ENCODE peak calls at places on chromosomes 3 and 15, in nine cellular contexts. One of them, this sample, is unnamed.

GRCh38 chr15:52392008-52392687 is 96.5 kb upstream of the MYO5C start:
- DNase-seq in heart left ventricle: no peak
- DNase-seq in tibial artery: no peak
- DNase-seq in colonic mucosa: no peak
- DNase-seq in GM10248: no peak
- DNase-seq in thoracic aorta: no peak
- DNase-seq in fibroblast of pulmonary artery: peak
- DNase-seq in retinal pigment epithelial cell: peak
- DNase-seq in cardiac fibroblast: peak
- DNase-seq in this sample: peak

GRCh38 chr3:136189859-136190617 is 6.1 kb downstream of the MSL2 start:
- DNase-seq in heart left ventricle: no peak
- DNase-seq in tibial artery: no peak
- DNase-seq in colonic mucosa: no peak
- DNase-seq in GM10248: no peak
- DNase-seq in thoracic aorta: no peak
- DNase-seq in fibroblast of pulmonary artery: no peak
- DNase-seq in retinal pigment epithelial cell: no peak
- DNase-seq in cardiac fibroblast: no peak
- DNase-seq in this sample: no peak

GRCh38 chr15:43204016-43204901 is 16.6 kb downstream of the EPB42 start:
- DNase-seq in heart left ventricle: no peak
- DNase-seq in tibial artery: peak
- DNase-seq in colonic mucosa: peak
- DNase-seq in GM10248: peak
- DNase-seq in thoracic aorta: no peak
- DNase-seq in fibroblast of pulmonary artery: peak
- DNase-seq in retinal pigment epithelial cell: no peak
- DNase-seq in cardiac fibroblast: peak
- DNase-seq in this sample: no peak

GRCh38 chr15:74723754-74724334 is 1.5 kb downstream of the CYP1A1 start:
- DNase-seq in heart left ventricle: no peak
- DNase-seq in tibial artery: no peak
- DNase-seq in colonic mucosa: peak
- DNase-seq in GM10248: peak
- DNase-seq in thoracic aorta: no peak
- DNase-seq in fibroblast of pulmonary artery: peak
- DNase-seq in retinal pigment epithelial cell: peak
- DNase-seq in cardiac fibroblast: peak
- DNase-seq in this sample: peak

GRCh38 chr15:101446527-101447167 is 42.9 kb downstream of the PCSK6 start:
- DNase-seq in heart left ventricle: no peak
- DNase-seq in tibial artery: no peak
- DNase-seq in colonic mucosa: no peak
- DNase-seq in GM10248: no peak
- DNase-seq in thoracic aorta: no peak
- DNase-seq in fibroblast of pulmonary artery: no peak
- DNase-seq in retinal pigment epithelial cell: no peak
- DNase-seq in cardiac fibroblast: peak
- DNase-seq in this sample: no peak

GRCh38 chr3:25783661-25784512 is 644 bp upstream of the NGLY1 start:
- DNase-seq in heart left ventricle: no peak
- DNase-seq in tibial artery: peak
- DNase-seq in colonic mucosa: peak
- DNase-seq in GM10248: no peak
- DNase-seq in thoracic aorta: peak
- DNase-seq in fibroblast of pulmonary artery: peak
- DNase-seq in retinal pigment epithelial cell: no peak
- DNase-seq in cardiac fibroblast: peak
- DNase-seq in this sample: no peak

GRCh38 chr15:61915640-61916039 is 144.6 kb downstream of the VPS13C start:
- DNase-seq in heart left ventricle: no peak
- DNase-seq in tibial artery: no peak
- DNase-seq in colonic mucosa: no peak
- DNase-seq in GM10248: no peak
- DNase-seq in thoracic aorta: no peak
- DNase-seq in fibroblast of pulmonary artery: no peak
- DNase-seq in retinal pigment epithelial cell: no peak
- DNase-seq in cardiac fibroblast: no peak
- DNase-seq in this sample: no peak

GRCh38 chr3:27293954-27294353 is 75.2 kb downstream of the NEK10 start:
- DNase-seq in heart left ventricle: no peak
- DNase-seq in tibial artery: no peak
- DNase-seq in colonic mucosa: no peak
- DNase-seq in GM10248: no peak
- DNase-seq in thoracic aorta: no peak
- DNase-seq in fibroblast of pulmonary artery: no peak
- DNase-seq in retinal pigment epithelial cell: no peak
- DNase-seq in cardiac fibroblast: no peak
- DNase-seq in this sample: no peak

GRCh38 chr3:133475245-133476010 is 75.6 kb downstream of the BFSP2 start:
- DNase-seq in heart left ventricle: no peak
- DNase-seq in tibial artery: no peak
- DNase-seq in colonic mucosa: no peak
- DNase-seq in GM10248: peak
- DNase-seq in thoracic aorta: no peak
- DNase-seq in fibroblast of pulmonary artery: no peak
- DNase-seq in retinal pigment epithelial cell: peak
- DNase-seq in cardiac fibroblast: no peak
- DNase-seq in this sample: no peak

DNA sequence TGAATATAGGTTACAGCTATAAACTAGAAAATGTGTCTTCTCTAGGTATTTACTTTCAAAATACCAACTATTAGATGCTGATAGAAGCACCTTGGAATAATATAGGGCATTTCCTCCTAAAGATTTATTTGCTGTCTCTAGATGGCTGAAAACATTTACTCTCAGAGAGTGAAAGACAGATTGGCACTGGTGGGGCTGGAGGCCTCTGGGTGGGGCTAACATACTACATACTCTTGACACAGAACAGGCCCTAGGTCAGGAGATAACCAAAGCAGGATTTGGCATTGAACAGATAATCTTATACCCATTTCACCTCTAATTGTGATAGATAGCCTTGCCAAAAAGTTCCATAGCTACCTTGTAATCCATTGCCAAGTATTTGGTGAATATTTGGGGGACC is 253.3 kb upstream of the TBC1D5 start:
- DNase-seq in heart left ventricle: no peak
- DNase-seq in tibial artery: no peak
- DNase-seq in colonic mucosa: no peak
- DNase-seq in GM10248: no peak
- DNase-seq in thoracic aorta: no peak
- DNase-seq in fibroblast of pulmonary artery: no peak
- DNase-seq in retinal pigment epithelial cell: no peak
- DNase-seq in cardiac fibroblast: no peak
- DNase-seq in this sample: no peak
- TF ChIP-seq CTCF in heart left ventricle: no peak
- TF ChIP-seq CTCF in tibial artery: no peak
- TF ChIP-seq CTCF in colonic mucosa: no peak
- TF ChIP-seq CTCF in GM10248: no peak
- TF ChIP-seq CTCF in thoracic aorta: no peak
- TF ChIP-seq CTCF in fibroblast of pulmonary artery: no peak
- TF ChIP-seq CTCF in retinal pigment epithelial cell: no peak
- TF ChIP-seq CTCF in cardiac fibroblast: no peak
- TF ChIP-seq CTCF in this sample: no peak

GRCh38 chr3:57261929-57262328 is 30.6 kb downstream of the ASB14 start:
- DNase-seq in heart left ventricle: no peak
- DNase-seq in tibial artery: no peak
- DNase-seq in colonic mucosa: no peak
- DNase-seq in GM10248: no peak
- DNase-seq in thoracic aorta: no peak
- DNase-seq in fibroblast of pulmonary artery: no peak
- DNase-seq in retinal pigment epithelial cell: no peak
- DNase-seq in cardiac fibroblast: no peak
- DNase-seq in this sample: no peak

GRCh38 chr3:57256844-57257243 is 29.3 kb downstream of the APPL1 start:
- DNase-seq in heart left ventricle: no peak
- DNase-seq in tibial artery: no peak
- DNase-seq in colonic mucosa: no peak
- DNase-seq in GM10248: no peak
- DNase-seq in thoracic aorta: no peak
- DNase-seq in fibroblast of pulmonary artery: no peak
- DNase-seq in retinal pigment epithelial cell: no peak
- DNase-seq in cardiac fibroblast: no peak
- DNase-seq in this sample: no peak

GRCh38 chr3:57257678-57258077 is 30.1 kb downstream of the APPL1 start:
- DNase-seq in heart left ventricle: no peak
- DNase-seq in tibial artery: no peak
- DNase-seq in colonic mucosa: no peak
- DNase-seq in GM10248: no peak
- DNase-seq in thoracic aorta: no peak
- DNase-seq in fibroblast of pulmonary artery: no peak
- DNase-seq in retinal pigment epithelial cell: no peak
- DNase-seq in cardiac fibroblast: no peak
- DNase-seq in this sample: no peak

GRCh38 chr3:57261119-57261518 is 31.4 kb downstream of the ASB14 start:
- DNase-seq in heart left ventricle: no peak
- DNase-seq in tibial artery: no peak
- DNase-seq in colonic mucosa: no peak
- DNase-seq in GM10248: no peak
- DNase-seq in thoracic aorta: no peak
- DNase-seq in fibroblast of pulmonary artery: no peak
- DNase-seq in retinal pigment epithelial cell: no peak
- DNase-seq in cardiac fibroblast: no peak
- DNase-seq in this sample: no peak
- TF ChIP-seq CTCF in heart left ventricle: no peak
- TF ChIP-seq CTCF in tibial artery: no peak
- TF ChIP-seq CTCF in colonic mucosa: no peak
- TF ChIP-seq CTCF in GM10248: no peak
- TF ChIP-seq CTCF in thoracic aorta: no peak
- TF ChIP-seq CTCF in fibroblast of pulmonary artery: no peak
- TF ChIP-seq CTCF in retinal pigment epithelial cell: no peak
- TF ChIP-seq CTCF in cardiac fibroblast: no peak
- TF ChIP-seq CTCF in this sample: no peak

DNA sequence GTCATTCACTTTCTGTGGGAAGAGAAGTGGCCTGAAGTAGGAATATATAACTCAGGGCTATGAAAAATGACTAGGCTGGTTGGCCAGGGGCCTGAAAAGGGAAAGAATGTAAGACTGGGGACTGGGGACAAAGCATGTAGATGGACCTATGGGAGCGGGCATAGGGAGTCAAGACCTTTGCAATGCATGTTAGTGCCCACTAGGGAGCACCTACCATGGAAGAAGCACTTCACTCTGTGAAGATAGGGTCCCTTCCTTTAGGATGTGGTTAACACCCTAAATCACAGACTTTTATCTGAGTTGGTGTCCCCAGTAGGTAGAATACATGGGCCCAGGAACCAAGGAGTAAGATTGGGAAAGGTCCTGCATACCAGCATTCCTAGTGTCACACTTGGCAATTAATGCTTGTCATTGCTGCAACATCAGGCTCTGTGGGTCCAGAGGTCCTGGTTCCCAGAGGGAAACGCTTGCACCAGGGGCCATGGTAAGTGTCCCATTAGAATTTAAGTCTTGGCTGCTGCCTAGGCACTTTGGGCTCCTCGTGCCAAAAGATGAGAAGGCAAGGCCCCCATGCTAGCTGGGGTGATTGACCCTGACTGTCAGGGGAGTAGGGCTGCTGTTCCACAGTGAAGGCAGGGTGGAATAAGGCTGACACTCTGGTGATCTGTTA is 79.6 kb downstream of the CRYGS start:
- DNase-seq in heart left ventricle: no peak
- DNase-seq in tibial artery: no peak
- DNase-seq in colonic mucosa: no peak
- DNase-seq in GM10248: no peak
- DNase-seq in thoracic aorta: no peak
- DNase-seq in fibroblast of pulmonary artery: no peak
- DNase-seq in retinal pigment epithelial cell: no peak
- DNase-seq in cardiac fibroblast: no peak
- DNase-seq in this sample: no peak
- TF ChIP-seq CTCF in heart left ventricle: no peak
- TF ChIP-seq CTCF in tibial artery: no peak
- TF ChIP-seq CTCF in colonic mucosa: no peak
- TF ChIP-seq CTCF in GM10248: no peak
- TF ChIP-seq CTCF in thoracic aorta: no peak
- TF ChIP-seq CTCF in fibroblast of pulmonary artery: peak
- TF ChIP-seq CTCF in retinal pigment epithelial cell: peak
- TF ChIP-seq CTCF in cardiac fibroblast: no peak
- TF ChIP-seq CTCF in this sample: no peak

GRCh38 chr15:59355730-59356129 is 16.9 kb downstream of the MYO1E start:
- DNase-seq in heart left ventricle: no peak
- DNase-seq in tibial artery: no peak
- DNase-seq in colonic mucosa: no peak
- DNase-seq in GM10248: no peak
- DNase-seq in thoracic aorta: no peak
- DNase-seq in fibroblast of pulmonary artery: no peak
- DNase-seq in retinal pigment epithelial cell: no peak
- DNase-seq in cardiac fibroblast: no peak
- DNase-seq in this sample: no peak

GRCh38 chr15:59360896-59361295 is 11.8 kb downstream of the MYO1E start:
- DNase-seq in heart left ventricle: no peak
- DNase-seq in tibial artery: no peak
- DNase-seq in colonic mucosa: no peak
- DNase-seq in GM10248: no peak
- DNase-seq in thoracic aorta: no peak
- DNase-seq in fibroblast of pulmonary artery: no peak
- DNase-seq in retinal pigment epithelial cell: no peak
- DNase-seq in cardiac fibroblast: no peak
- DNase-seq in this sample: no peak

GRCh38 chr15:59362339-59362738 is 10.3 kb downstream of the MYO1E start:
- DNase-seq in heart left ventricle: no peak
- DNase-seq in tibial artery: no peak
- DNase-seq in colonic mucosa: no peak
- DNase-seq in GM10248: no peak
- DNase-seq in thoracic aorta: no peak
- DNase-seq in fibroblast of pulmonary artery: no peak
- DNase-seq in retinal pigment epithelial cell: no peak
- DNase-seq in cardiac fibroblast: no peak
- DNase-seq in this sample: no peak

GRCh38 chr15:59364238-59364637 is 8.4 kb downstream of the MYO1E start:
- DNase-seq in heart left ventricle: no peak
- DNase-seq in tibial artery: no peak
- DNase-seq in colonic mucosa: no peak
- DNase-seq in GM10248: no peak
- DNase-seq in thoracic aorta: no peak
- DNase-seq in fibroblast of pulmonary artery: peak
- DNase-seq in retinal pigment epithelial cell: no peak
- DNase-seq in cardiac fibroblast: peak
- DNase-seq in this sample: no peak

GRCh38 chr15:59360305-59360704 is 12.4 kb downstream of the MYO1E start:
- DNase-seq in heart left ventricle: no peak
- DNase-seq in tibial artery: no peak
- DNase-seq in colonic mucosa: no peak
- DNase-seq in GM10248: no peak
- DNase-seq in thoracic aorta: no peak
- DNase-seq in fibroblast of pulmonary artery: no peak
- DNase-seq in retinal pigment epithelial cell: no peak
- DNase-seq in cardiac fibroblast: peak
- DNase-seq in this sample: no peak
- TF ChIP-seq CTCF in heart left ventricle: no peak
- TF ChIP-seq CTCF in tibial artery: peak
- TF ChIP-seq CTCF in colonic mucosa: no peak
- TF ChIP-seq CTCF in GM10248: no peak
- TF ChIP-seq CTCF in thoracic aorta: peak
- TF ChIP-seq CTCF in fibroblast of pulmonary artery: peak
- TF ChIP-seq CTCF in retinal pigment epithelial cell: peak
- TF ChIP-seq CTCF in cardiac fibroblast: peak
- TF ChIP-seq CTCF in this sample: no peak

This sample was measured in AG09319.